ENCODE peak calls at places on chromosomes 12 and 14, in seven cellular contexts. C is retinal pigment epithelial cell, D is NCI-H460, N is left lobe of liver, F is lower leg skin, Q is NCI-H1930, J is BJ. M is an unnamed sample.

GRCh38 chr12:452667-453210 is 7.0 kb upstream of the B4GALNT3 start:
- DNase-seq in C (no peak), D (no peak), N (no peak), F (no peak), Q (peak), J (no peak), M (no peak)

GRCh38 chr14:54366726-54367707 is 29.8 kb upstream of the CDKN3 start:
- DNase-seq in C (no peak), D (peak), N (no peak), F (no peak), Q (peak), J (no peak), M (no peak)

GRCh38 chr14:77458249-77458950 is 507 bp downstream of the AHSA1 start:
- DNase-seq in C (no peak), D (no peak), N (peak), F (no peak), Q (no peak), J (no peak), M (no peak)

GRCh38 chr12:33192226-33192625 is 247.4 kb downstream of the SYT10 start:
- DNase-seq in C (no peak), D (no peak), N (no peak), F (no peak), Q (no peak), J (no peak), M (no peak)

GRCh38 chr12:123367511-123367910 is 2.9 kb upstream of the SBNO1 start:
- DNase-seq in C (no peak), D (no peak), N (no peak), F (no peak), Q (no peak), J (no peak), M (no peak)

GRCh38 chr12:99810718-99811593 is 163.4 kb downstream of the GARIN6 start:
- DNase-seq in C (peak), D (peak), N (no peak), F (no peak), Q (peak), J (no peak), M (no peak)

GRCh38 chr14:106442857-106443256 is 916.5 kb downstream of the TMEM121 start:
- DNase-seq in C (no peak), D (no peak), N (no peak), F (no peak), Q (no peak), J (no peak), M (no peak)

GRCh38 chr12:47892819-47893218 is 12.0 kb downstream of the VDR start:
- DNase-seq in C (no peak), D (no peak), N (no peak), F (no peak), Q (no peak), J (no peak), M (no peak)

GRCh38 chr12:75750950-75751349 is 239.5 kb upstream of the KRR1 start:
- DNase-seq in C (peak), D (no peak), N (no peak), F (no peak), Q (no peak), J (peak), M (no peak)

GRCh38 chr14:28467611-28468010 is 299.0 kb upstream of the FOXG1 start:
- DNase-seq in C (no peak), D (no peak), N (no peak), F (no peak), Q (no peak), J (no peak), M (no peak)

GRCh38 chr12:98955284-98955683 is 310.2 kb downstream of the APAF1 start:
- DNase-seq in C (no peak), D (peak), N (no peak), F (no peak), Q (peak), J (no peak), M (no peak)

GRCh38 chr12:10497602-10498001 is 8.1 kb upstream of the EIF2S3B start:
- DNase-seq in C (no peak), D (no peak), N (no peak), F (no peak), Q (no peak), J (no peak), M (no peak)

GRCh38 chr14:36975834-36976233 is 196.6 kb downstream of the SLC25A21 start:
- DNase-seq in C (no peak), D (peak), N (no peak), F (no peak), Q (no peak), J (no peak), M (no peak)

M was measured in gastrocnemius medialis.